ENCODE peak calls at places on chromosomes 12 and 14, in five cellular contexts. One of them, this sample, is unnamed.

GRCh38 chr12:56221233-56221756 is 427 bp downstream of the RNF41 start:
- DNase-seq in COR-L47: no peak
- DNase-seq in astrocyte of the spinal cord: peak
- DNase-seq in IMR-90: peak
- DNase-seq in frontal cortex: peak
- DNase-seq in this sample: peak

GRCh38 chr14:95458459-95458858 is 58.0 kb downstream of the SYNE3 start:
- DNase-seq in IMR-90: no peak
- DNase-seq in frontal cortex: no peak
- DNase-seq in astrocyte of the spinal cord: no peak
- DNase-seq in COR-L47: no peak
- DNase-seq in this sample: no peak

GRCh38 chr14:95023886-95024285 is 133.4 kb downstream of the DICER1 start:
- DNase-seq in IMR-90: peak
- DNase-seq in frontal cortex: no peak
- DNase-seq in astrocyte of the spinal cord: no peak
- DNase-seq in COR-L47: no peak
- DNase-seq in this sample: no peak

GRCh38 chr12:57837779-57838562 is 8.6 kb downstream of the CTDSP2 start:
- DNase-seq in IMR-90: peak
- DNase-seq in frontal cortex: no peak
- DNase-seq in astrocyte of the spinal cord: peak
- DNase-seq in COR-L47: no peak
- DNase-seq in this sample: peak

GRCh38 chr12:129687731-129688130 is 216.1 kb downstream of the TMEM132D start:
- DNase-seq in IMR-90: no peak
- DNase-seq in astrocyte of the spinal cord: no peak
- DNase-seq in COR-L47: no peak
- DNase-seq in frontal cortex: no peak
- DNase-seq in this sample: no peak

GRCh38 chr14:88983755-88984154 is 159.3 kb downstream of the TTC8 start:
- DNase-seq in COR-L47: no peak
- DNase-seq in astrocyte of the spinal cord: peak
- DNase-seq in frontal cortex: no peak
- DNase-seq in IMR-90: peak
- DNase-seq in this sample: peak

GRCh38 chr12:48159976-48160525 is 2.7 kb upstream of the ASB8 start:
- DNase-seq in IMR-90: peak
- DNase-seq in frontal cortex: no peak
- DNase-seq in astrocyte of the spinal cord: no peak
- DNase-seq in COR-L47: no peak
- DNase-seq in this sample: no peak

GRCh38 chr14:63712123-63712522 is 15.7 kb downstream of the SGPP1 start:
- DNase-seq in frontal cortex: no peak
- DNase-seq in COR-L47: no peak
- DNase-seq in astrocyte of the spinal cord: no peak
- DNase-seq in IMR-90: no peak
- DNase-seq in this sample: no peak

GRCh38 chr14:75562494-75562893 is 15.9 kb upstream of the FLVCR2 start:
- DNase-seq in astrocyte of the spinal cord: no peak
- DNase-seq in frontal cortex: no peak
- DNase-seq in IMR-90: no peak
- DNase-seq in COR-L47: no peak
- DNase-seq in this sample: no peak

GRCh38 chr12:105949391-105949790 is 189.4 kb downstream of the NUAK1 start:
- DNase-seq in frontal cortex: no peak
- DNase-seq in astrocyte of the spinal cord: no peak
- DNase-seq in IMR-90: no peak
- DNase-seq in COR-L47: no peak
- DNase-seq in this sample: no peak

GRCh38 chr12:46933947-46934346 is 108.2 kb upstream of the SLC38A4 start:
- DNase-seq in frontal cortex: no peak
- DNase-seq in IMR-90: peak
- DNase-seq in COR-L47: no peak
- DNase-seq in astrocyte of the spinal cord: peak
- DNase-seq in this sample: peak

GRCh38 chr12:53299101-53299453 is 418 bp upstream of the MYG1 start:
- DNase-seq in frontal cortex: no peak
- DNase-seq in astrocyte of the spinal cord: peak
- DNase-seq in COR-L47: no peak
- DNase-seq in IMR-90: peak
- DNase-seq in this sample: peak

GRCh38 chr12:21438643-21439042 is 1.2 kb downstream of the PYROXD1 start:
- DNase-seq in astrocyte of the spinal cord: no peak
- DNase-seq in frontal cortex: no peak
- DNase-seq in COR-L47: no peak
- DNase-seq in IMR-90: peak
- DNase-seq in this sample: peak

GRCh38 chr12:113174461-113175384 is 10.6 kb downstream of the DDX54 start:
- DNase-seq in COR-L47: peak
- DNase-seq in IMR-90: peak
- DNase-seq in frontal cortex: peak
- DNase-seq in astrocyte of the spinal cord: peak
- DNase-seq in this sample: peak

GRCh38 chr12:43812926-43813325 is 6.8 kb upstream of the TWF1 start:
- DNase-seq in IMR-90: peak
- DNase-seq in astrocyte of the spinal cord: no peak
- DNase-seq in COR-L47: no peak
- DNase-seq in frontal cortex: no peak
- DNase-seq in this sample: no peak

GRCh38 chr12:53097207-53097563 is 282 bp upstream of the IGFBP6 start:
- DNase-seq in IMR-90: peak
- DNase-seq in frontal cortex: no peak
- DNase-seq in astrocyte of the spinal cord: peak
- DNase-seq in COR-L47: no peak
- DNase-seq in this sample: no peak

This sample was measured in lung microvascular endothelial cell.